ENCODE peak calls at places on chromosomes 1 and 21, in seven cellular contexts. X, W, K, P, M, J and I are unnamed samples.

GRCh38 chr1:33228935-33229487 is 27.3 kb upstream of the ZNF362 start:
- DNase-seq in P (no peak), X (peak; percentile 80), W (peak; percentile 92), J (no peak), M (peak; percentile 89), K (peak; percentile 87), I (peak; percentile 96)

GRCh38 chr1:209710098-209710497 is 5.5 kb downstream of the HSD11B1 start:
- DNase-seq in W (no peak), K (no peak), M (no peak), P (no peak), X (no peak), J (no peak), I (no peak)

GRCh38 chr1:19437911-19438310 is 47.4 kb downstream of the CAPZB start:
- DNase-seq in P (no peak), K (no peak), J (no peak), W (peak; percentile 75), M (peak; percentile 73), X (peak; percentile 88), I (no peak)

GRCh38 chr1:243475966-243476365 is 220.1 kb downstream of the SDCCAG8 start:
- DNase-seq in P (no peak), J (peak; percentile 87), M (no peak), K (peak; percentile 56), W (peak; percentile 63), X (no peak), I (no peak)

GRCh38 chr21:27818847-27819246 is 852.0 kb upstream of the ADAMTS5 start:
- DNase-seq in K (no peak), J (no peak), P (no peak), M (no peak), W (peak; percentile 67), X (no peak), I (peak; percentile 62)

GRCh38 chr1:43446388-43446740 is 7.4 kb downstream of the HYI start:
- DNase-seq in X (no peak), K (no peak), J (no peak), M (no peak), P (no peak), W (no peak), I (no peak)

GRCh38 chr1:243595527-243596206 is 254.4 kb downstream of the AKT3 start:
- DNase-seq in W (peak; percentile 19), M (no peak), P (no peak), J (no peak), K (no peak), X (no peak), I (peak; percentile 43)

GRCh38 chr1:38014171-38014570 is 1.6 kb downstream of the UTP11 start:
- DNase-seq in X (no peak), P (no peak), K (no peak), M (no peak), J (no peak), W (peak; percentile 39), I (peak; percentile 37)

GRCh38 chr1:46044116-46044515 is 88.3 kb downstream of the PIK3R3 start:
- DNase-seq in W (no peak), J (no peak), M (no peak), X (no peak), P (no peak), K (no peak), I (no peak)

DNA sequence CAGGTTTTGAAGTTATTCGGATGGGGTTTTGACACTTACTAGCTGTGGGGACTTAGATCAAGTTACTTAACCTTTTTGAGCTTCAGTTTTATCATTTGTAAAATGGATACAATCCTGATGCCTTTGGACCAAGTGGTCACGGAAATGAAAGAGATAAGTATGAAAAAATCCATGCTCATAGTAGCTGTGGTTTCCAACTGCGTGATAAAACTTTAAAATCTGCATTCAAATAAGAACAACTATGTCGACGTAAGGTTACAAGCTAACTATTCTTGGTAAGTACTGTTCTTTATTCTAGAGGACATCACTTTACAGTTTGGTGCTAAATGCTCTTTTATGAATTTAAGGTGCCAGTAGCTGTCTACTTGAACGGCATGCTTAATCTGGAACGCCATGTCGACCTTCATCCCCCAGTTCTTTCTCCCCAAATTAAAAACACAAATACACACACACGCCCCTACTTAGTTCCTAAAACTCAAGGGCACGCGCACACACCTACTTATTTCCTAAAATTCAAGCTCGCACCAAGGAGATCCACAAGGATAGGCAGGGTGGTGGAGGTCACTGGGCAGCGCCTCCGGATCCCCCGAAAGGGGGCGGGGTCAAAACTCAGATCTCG is 476 bp upstream of the NFYC start:
- DNase-seq in W (no peak), K (no peak), M (no peak), X (no peak), P (no peak), J (no peak), I (no peak)
- H3K4me3 ChIP-seq in W (peak overlapping the region; percentile 92), K (peak overlapping the region; percentile 73), M (peak overlapping the region; percentile 64), X (peak overlapping the region; percentile 88), P (peak overlapping the region; percentile 94), J (peak overlapping the region; percentile 68), I (peak overlapping the region; percentile 94)

GRCh38 chr1:201265771-201266170 is 17.5 kb upstream of the PKP1 start:
- DNase-seq in P (no peak), K (peak; percentile 88), M (no peak), X (no peak), W (peak; percentile 6), J (no peak), I (peak; percentile 29)
- H3K4me1 ChIP-seq in P (no peaks in the 10 kb centered on the region), K (peaks cover 80% of the 10 kb centered on the region), M (no peaks in the 10 kb centered on the region), X (no peaks in the 10 kb centered on the region), W (peaks cover 11% of the 10 kb centered on the region), J (no peaks in the 10 kb centered on the region), I (peaks cover 14% of the 10 kb centered on the region)

GRCh38 chr1:247096544-247096943 is 7.6 kb downstream of the ZNF669 start:
- DNase-seq in P (no peak), X (no peak), M (no peak), W (no peak), K (no peak), J (no peak), I (no peak)
- H3K9me3 ChIP-seq in P (peaks cover 39% of the 10 kb centered on the region), X (peaks cover 31% of the 10 kb centered on the region), M (peaks cover 28% of the 10 kb centered on the region), W (peaks cover 63% of the 10 kb centered on the region), K (peaks cover 22% of the 10 kb centered on the region), J (peaks cover 9% of the 10 kb centered on the region), I (peaks cover 40% of the 10 kb centered on the region)

GRCh38 chr21:41767606-41768370 is 936 bp upstream of the RIPK4 start:
- DNase-seq in J (peak; percentile 71), K (peak; percentile 81), M (no peak), X (no peak), W (no peak), P (no peak), I (peak; percentile 52)
- H3K4me3 ChIP-seq in J (no peak overlapping the region), K (peak overlapping the region; percentile 70), M (no peak overlapping the region), X (no peak overlapping the region), W (peak overlapping the region; percentile 80), P (peak overlapping the region; percentile 33), I (peak overlapping the region; percentile 76)

GRCh38 chr1:216919033-216919970 is 196.1 kb upstream of the ESRRG start:
- DNase-seq in X (no peak), J (no peak), P (no peak), K (no peak), M (no peak), W (no peak), I (no peak)
- H3K4me1 ChIP-seq in X (peaks cover 3% of the 10 kb centered on the region), J (peaks cover 18% of the 10 kb centered on the region), P (no peaks in the 10 kb centered on the region), K (no peaks in the 10 kb centered on the region), M (no peaks in the 10 kb centered on the region), W (no peaks in the 10 kb centered on the region), I (no peaks in the 10 kb centered on the region)

DNA sequence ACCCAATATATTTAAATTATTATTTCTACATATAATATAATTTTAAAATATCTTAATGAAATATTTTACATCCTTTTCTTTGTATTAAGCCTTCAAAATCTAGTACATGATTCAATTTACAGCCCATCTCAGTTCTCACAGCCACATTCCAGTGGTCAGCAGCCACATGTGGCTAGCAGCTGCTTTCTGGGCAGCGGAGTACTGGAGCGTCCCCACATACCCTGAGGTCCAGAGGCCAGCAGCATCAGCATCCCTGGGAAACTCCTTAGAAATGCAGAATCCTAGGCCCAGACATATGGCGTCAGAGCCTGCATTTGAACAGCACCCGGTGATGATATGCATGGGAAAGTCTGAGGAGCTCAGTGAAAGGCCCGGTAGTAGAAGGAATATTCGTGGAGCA is 8.6 kb upstream of the LHX4 start:
- DNase-seq in X (no peak), P (no peak), M (no peak), K (no peak), J (no peak), W (no peak), I (no peak)
- H3K9me3 ChIP-seq in X (no peaks in the 10 kb centered on the region), P (no peaks in the 10 kb centered on the region), M (no peaks in the 10 kb centered on the region), K (no peaks in the 10 kb centered on the region), J (no peaks in the 10 kb centered on the region), W (no peaks in the 10 kb centered on the region), I (no peaks in the 10 kb centered on the region)

DNA sequence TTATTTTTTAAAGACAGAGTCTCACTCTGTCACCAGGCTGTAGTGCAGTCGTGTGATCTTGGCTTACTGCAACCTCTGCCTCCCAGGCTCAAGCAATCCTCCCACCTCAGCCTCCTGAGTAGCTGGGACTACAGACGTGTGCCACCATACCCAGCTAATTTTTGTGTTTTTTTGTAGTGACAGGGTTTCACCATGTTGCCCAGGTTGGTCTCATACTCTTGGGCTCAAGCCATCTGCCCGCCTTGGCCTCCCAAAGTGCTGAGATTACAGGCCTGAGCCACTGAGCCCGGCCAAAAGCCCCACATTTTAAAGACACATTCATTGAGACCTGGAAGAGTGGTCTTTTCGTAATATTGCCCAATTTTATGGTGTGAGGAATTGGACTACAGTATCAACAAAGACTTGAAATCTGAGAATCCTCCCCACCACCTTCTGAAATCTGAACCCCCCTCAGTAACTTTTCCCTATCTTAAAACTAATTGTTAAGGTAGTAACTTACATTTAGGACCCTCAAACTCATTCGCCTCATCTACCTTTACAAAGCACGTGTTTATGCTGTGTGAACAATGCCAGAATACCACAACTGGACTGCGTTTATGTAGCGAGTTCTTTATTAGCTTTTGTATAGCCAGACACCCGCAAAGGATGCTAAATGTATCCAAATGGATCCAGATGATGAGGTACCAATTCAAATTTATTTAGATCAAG is 2.7 kb downstream of the ERRFI1 start:
- DNase-seq in K (no peak), W (peak; percentile 11), P (no peak), M (no peak), X (no peak), J (no peak), I (peak; percentile 28)
- H3K4me3 ChIP-seq in K (no peak overlapping the region), W (peak overlapping the region; percentile 92), P (no peak overlapping the region), M (peak overlapping the region; percentile 94), X (no peak overlapping the region), J (peak overlapping the region; percentile 96), I (peak overlapping the region; percentile 97)